ENCODE peak calls at places on chromosomes 12 and 14, in eight cellular contexts. One of them, this sample, is unnamed.

GRCh38 chr12:124507188-124508109 is 60.0 kb downstream of the NCOR2 start:
- DNase-seq in GM23248: peak
- DNase-seq in HS-5: no peak
- DNase-seq in GDM1: no peak
- DNase-seq in stimulated activated CD4-positive, alpha-beta T cell treated with anti-CD3 and anti-CD28 coated beads, TNF-alpha, amount 100 ng/mL, for 48 hours: no peak
- DNase-seq in mesothelial cell of epicardium: peak
- DNase-seq in astrocyte of the spinal cord: peak
- DNase-seq in G401: no peak
- DNase-seq in this sample: no peak

GRCh38 chr12:27652174-27652763 is 44.0 kb upstream of the REP15 start:
- DNase-seq in GM23248: peak
- DNase-seq in G401: peak
- DNase-seq in astrocyte of the spinal cord: peak
- DNase-seq in mesothelial cell of epicardium: peak
- DNase-seq in HS-5: peak
- DNase-seq in stimulated activated CD4-positive, alpha-beta T cell treated with anti-CD3 and anti-CD28 coated beads, TNF-alpha, amount 100 ng/mL, for 48 hours: peak
- DNase-seq in GDM1: peak
- DNase-seq in this sample: no peak

GRCh38 chr14:49946320-49947141 is 53.6 kb downstream of the ARF6 start:
- DNase-seq in astrocyte of the spinal cord: peak
- DNase-seq in G401: peak
- DNase-seq in HS-5: no peak
- DNase-seq in stimulated activated CD4-positive, alpha-beta T cell treated with anti-CD3 and anti-CD28 coated beads, TNF-alpha, amount 100 ng/mL, for 48 hours: no peak
- DNase-seq in mesothelial cell of epicardium: no peak
- DNase-seq in GM23248: peak
- DNase-seq in GDM1: no peak
- DNase-seq in this sample: no peak

GRCh38 chr14:66635435-66635834 is 127.5 kb downstream of the GPHN start:
- DNase-seq in mesothelial cell of epicardium: no peak
- DNase-seq in astrocyte of the spinal cord: no peak
- DNase-seq in G401: no peak
- DNase-seq in GDM1: no peak
- DNase-seq in HS-5: no peak
- DNase-seq in stimulated activated CD4-positive, alpha-beta T cell treated with anti-CD3 and anti-CD28 coated beads, TNF-alpha, amount 100 ng/mL, for 48 hours: no peak
- DNase-seq in GM23248: no peak
- DNase-seq in this sample: no peak

GRCh38 chr14:104357689-104358527 is 219.5 kb downstream of the KIF26A start:
- DNase-seq in GDM1: no peak
- DNase-seq in GM23248: no peak
- DNase-seq in G401: no peak
- DNase-seq in astrocyte of the spinal cord: no peak
- DNase-seq in mesothelial cell of epicardium: no peak
- DNase-seq in HS-5: no peak
- DNase-seq in stimulated activated CD4-positive, alpha-beta T cell treated with anti-CD3 and anti-CD28 coated beads, TNF-alpha, amount 100 ng/mL, for 48 hours: no peak
- DNase-seq in this sample: no peak

GRCh38 chr12:32944195-32944594 is 47.6 kb upstream of the PKP2 start:
- DNase-seq in GDM1: no peak
- DNase-seq in mesothelial cell of epicardium: no peak
- DNase-seq in G401: no peak
- DNase-seq in HS-5: no peak
- DNase-seq in GM23248: no peak
- DNase-seq in astrocyte of the spinal cord: no peak
- DNase-seq in stimulated activated CD4-positive, alpha-beta T cell treated with anti-CD3 and anti-CD28 coated beads, TNF-alpha, amount 100 ng/mL, for 48 hours: no peak
- DNase-seq in this sample: no peak

GRCh38 chr12:124004233-124004875 is 31.3 kb downstream of the ZNF664 start:
- DNase-seq in G401: peak
- DNase-seq in mesothelial cell of epicardium: no peak
- DNase-seq in stimulated activated CD4-positive, alpha-beta T cell treated with anti-CD3 and anti-CD28 coated beads, TNF-alpha, amount 100 ng/mL, for 48 hours: no peak
- DNase-seq in GM23248: no peak
- DNase-seq in astrocyte of the spinal cord: no peak
- DNase-seq in HS-5: no peak
- DNase-seq in GDM1: no peak
- DNase-seq in this sample: no peak

GRCh38 chr12:52741378-52742195 is 35.6 kb downstream of the KRT76 start:
- DNase-seq in GM23248: peak
- DNase-seq in HS-5: no peak
- DNase-seq in mesothelial cell of epicardium: peak
- DNase-seq in GDM1: peak
- DNase-seq in astrocyte of the spinal cord: peak
- DNase-seq in G401: peak
- DNase-seq in stimulated activated CD4-positive, alpha-beta T cell treated with anti-CD3 and anti-CD28 coated beads, TNF-alpha, amount 100 ng/mL, for 48 hours: peak
- DNase-seq in this sample: no peak

GRCh38 chr12:53757095-53757770 is 5.5 kb upstream of the CISTR start:
- DNase-seq in HS-5: no peak
- DNase-seq in GM23248: peak
- DNase-seq in astrocyte of the spinal cord: peak
- DNase-seq in G401: peak
- DNase-seq in stimulated activated CD4-positive, alpha-beta T cell treated with anti-CD3 and anti-CD28 coated beads, TNF-alpha, amount 100 ng/mL, for 48 hours: peak
- DNase-seq in mesothelial cell of epicardium: peak
- DNase-seq in GDM1: peak
- DNase-seq in this sample: peak

This sample was measured in GOT3.